ENCODE peak calls at places on chromosome 16, in ten cellular contexts. One of them, this sample, is unnamed.

GRCh38 chr16:88453621-88454314 is 688 bp downstream of the ZFPM1 start:
- DNase-seq in effector memory CD4-positive, alpha-beta T cell: no peak
- DNase-seq in right lobe of liver: no peak
- DNase-seq in ascending aorta: no peak
- DNase-seq in heart right ventricle: no peak
- DNase-seq in dorsolateral prefrontal cortex: no peak
- DNase-seq in mammary epithelial cell: peak; percentile 23
- DNase-seq in HL-60: no peak
- DNase-seq in vagina: no peak
- DNase-seq in HCT116: no peak
- DNase-seq in this sample: no peak

GRCh38 chr16:19520861-19521331 is 1.0 kb downstream of the GDE1 start:
- DNase-seq in HCT116: no peak
- DNase-seq in right lobe of liver: no peak
- DNase-seq in HL-60: peak; percentile 14
- DNase-seq in effector memory CD4-positive, alpha-beta T cell: no peak
- DNase-seq in mammary epithelial cell: peak; percentile 78
- DNase-seq in ascending aorta: no peak
- DNase-seq in heart right ventricle: no peak
- DNase-seq in dorsolateral prefrontal cortex: no peak
- DNase-seq in vagina: no peak
- DNase-seq in this sample: no peak

GRCh38 chr16:28904363-28904762 is 20.7 kb downstream of the RABEP2 start:
- DNase-seq in vagina: no peak
- DNase-seq in mammary epithelial cell: no peak
- DNase-seq in dorsolateral prefrontal cortex: no peak
- DNase-seq in effector memory CD4-positive, alpha-beta T cell: no peak
- DNase-seq in HL-60: no peak
- DNase-seq in ascending aorta: no peak
- DNase-seq in right lobe of liver: no peak
- DNase-seq in HCT116: no peak
- DNase-seq in heart right ventricle: no peak
- DNase-seq in this sample: no peak

GRCh38 chr16:86575754-86576557 is 2.4 kb upstream of the FOXL1 start:
- DNase-seq in dorsolateral prefrontal cortex: no peak
- DNase-seq in HL-60: no peak
- DNase-seq in HCT116: peak; percentile 97
- DNase-seq in effector memory CD4-positive, alpha-beta T cell: no peak
- DNase-seq in ascending aorta: peak; percentile 75
- DNase-seq in mammary epithelial cell: peak; percentile 92
- DNase-seq in heart right ventricle: peak; percentile 83
- DNase-seq in right lobe of liver: no peak
- DNase-seq in vagina: no peak
- DNase-seq in this sample: peak; percentile 63

GRCh38 chr16:11342021-11342855 is 3.0 kb upstream of the RMI2 start:
- DNase-seq in effector memory CD4-positive, alpha-beta T cell: no peak
- DNase-seq in right lobe of liver: no peak
- DNase-seq in ascending aorta: no peak
- DNase-seq in HCT116: no peak
- DNase-seq in HL-60: no peak
- DNase-seq in heart right ventricle: no peak
- DNase-seq in vagina: no peak
- DNase-seq in mammary epithelial cell: no peak
- DNase-seq in dorsolateral prefrontal cortex: no peak
- DNase-seq in this sample: no peak

GRCh38 chr16:49857423-49858181 is 1.7 kb upstream of the ZNF423 start:
- DNase-seq in ascending aorta: no peak
- DNase-seq in HL-60: peak; percentile 49
- DNase-seq in effector memory CD4-positive, alpha-beta T cell: no peak
- DNase-seq in HCT116: peak; percentile 60
- DNase-seq in mammary epithelial cell: peak; percentile 37
- DNase-seq in vagina: no peak
- DNase-seq in heart right ventricle: peak; percentile 62
- DNase-seq in right lobe of liver: peak; percentile 76
- DNase-seq in dorsolateral prefrontal cortex: no peak
- DNase-seq in this sample: peak; percentile 32

GRCh38 chr16:86517033-86517432 is 6.7 kb downstream of the FOXF1 start:
- DNase-seq in ascending aorta: no peak
- DNase-seq in heart right ventricle: no peak
- DNase-seq in HL-60: no peak
- DNase-seq in dorsolateral prefrontal cortex: no peak
- DNase-seq in vagina: no peak
- DNase-seq in mammary epithelial cell: no peak
- DNase-seq in right lobe of liver: no peak
- DNase-seq in effector memory CD4-positive, alpha-beta T cell: no peak
- DNase-seq in HCT116: no peak
- DNase-seq in this sample: no peak

GRCh38 chr16:87442581-87442966 is 50.2 kb downstream of the ZCCHC14 start:
- DNase-seq in dorsolateral prefrontal cortex: no peak
- DNase-seq in HL-60: no peak
- DNase-seq in right lobe of liver: no peak
- DNase-seq in effector memory CD4-positive, alpha-beta T cell: no peak
- DNase-seq in vagina: no peak
- DNase-seq in mammary epithelial cell: no peak
- DNase-seq in ascending aorta: no peak
- DNase-seq in heart right ventricle: no peak
- DNase-seq in HCT116: no peak
- DNase-seq in this sample: no peak

GRCh38 chr16:57347858-57348257 is 10.7 kb upstream of the CCL22 start:
- DNase-seq in dorsolateral prefrontal cortex: no peak
- DNase-seq in ascending aorta: no peak
- DNase-seq in heart right ventricle: no peak
- DNase-seq in HL-60: no peak
- DNase-seq in right lobe of liver: no peak
- DNase-seq in effector memory CD4-positive, alpha-beta T cell: no peak
- DNase-seq in HCT116: no peak
- DNase-seq in vagina: no peak
- DNase-seq in mammary epithelial cell: no peak
- DNase-seq in this sample: no peak

GRCh38 chr16:57000271-57001025 is 11.1 kb downstream of the NLRC5 start:
- DNase-seq in right lobe of liver: peak; percentile 41
- DNase-seq in effector memory CD4-positive, alpha-beta T cell: peak; percentile 17
- DNase-seq in HCT116: peak; percentile 19
- DNase-seq in ascending aorta: peak; percentile 31
- DNase-seq in mammary epithelial cell: peak; percentile 73
- DNase-seq in heart right ventricle: peak; percentile 68
- DNase-seq in HL-60: no peak
- DNase-seq in dorsolateral prefrontal cortex: no peak
- DNase-seq in vagina: no peak
- DNase-seq in this sample: no peak

GRCh38 chr16:81796035-81796434 is 16.9 kb downstream of the PLCG2 start:
- DNase-seq in HL-60: peak; percentile 63
- DNase-seq in ascending aorta: no peak
- DNase-seq in vagina: no peak
- DNase-seq in effector memory CD4-positive, alpha-beta T cell: no peak
- DNase-seq in heart right ventricle: no peak
- DNase-seq in HCT116: no peak
- DNase-seq in right lobe of liver: no peak
- DNase-seq in mammary epithelial cell: no peak
- DNase-seq in dorsolateral prefrontal cortex: no peak
- DNase-seq in this sample: no peak

GRCh38 chr16:11201498-11202259 is 54.3 kb downstream of the SOCS1 start:
- DNase-seq in vagina: no peak
- DNase-seq in mammary epithelial cell: peak; percentile 98
- DNase-seq in ascending aorta: no peak
- DNase-seq in right lobe of liver: no peak
- DNase-seq in HL-60: peak; percentile 63
- DNase-seq in dorsolateral prefrontal cortex: no peak
- DNase-seq in effector memory CD4-positive, alpha-beta T cell: no peak
- DNase-seq in HCT116: peak; percentile 86
- DNase-seq in heart right ventricle: no peak
- DNase-seq in this sample: peak; percentile 67

GRCh38 chr16:31507617-31507928 is 618 bp downstream of the RUSF1 start:
- DNase-seq in vagina: no peak
- DNase-seq in HCT116: no peak
- DNase-seq in HL-60: no peak
- DNase-seq in right lobe of liver: no peak
- DNase-seq in dorsolateral prefrontal cortex: no peak
- DNase-seq in heart right ventricle: no peak
- DNase-seq in mammary epithelial cell: peak; percentile 11
- DNase-seq in ascending aorta: no peak
- DNase-seq in effector memory CD4-positive, alpha-beta T cell: no peak
- DNase-seq in this sample: no peak

DNA sequence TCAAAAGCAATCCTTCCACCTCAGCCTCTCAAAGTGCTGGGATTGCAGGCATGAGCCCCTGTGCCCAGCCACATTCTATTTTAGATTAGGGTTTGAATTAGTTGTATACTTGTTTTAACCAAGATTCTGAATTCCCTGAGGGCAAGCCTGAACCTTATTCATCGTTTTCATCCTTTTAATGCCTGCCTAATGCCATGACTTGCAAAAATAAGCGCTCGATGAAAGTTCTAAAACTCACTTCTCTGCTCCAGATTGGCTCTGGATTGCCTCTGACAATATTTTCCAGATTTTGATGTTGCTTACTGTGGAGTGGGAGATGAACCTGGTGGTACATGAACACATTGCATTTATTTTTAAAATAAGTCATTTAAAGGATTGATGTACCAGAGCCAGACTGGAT is 90.9 kb upstream of the CACNG3 start:
- DNase-seq in ascending aorta: no peak
- DNase-seq in right lobe of liver: no peak
- DNase-seq in heart right ventricle: no peak
- DNase-seq in dorsolateral prefrontal cortex: no peak
- DNase-seq in mammary epithelial cell: no peak
- DNase-seq in HL-60: no peak
- DNase-seq in vagina: no peak
- DNase-seq in effector memory CD4-positive, alpha-beta T cell: no peak
- DNase-seq in HCT116: no peak
- DNase-seq in this sample: no peak
- H3K27me3 ChIP-seq in ascending aorta: no peaks in the 10 kb centered on the region
- H3K27me3 ChIP-seq in right lobe of liver: no peaks in the 10 kb centered on the region
- H3K27me3 ChIP-seq in heart right ventricle: peaks cover 10% of the 10 kb centered on the region
- H3K27me3 ChIP-seq in dorsolateral prefrontal cortex: no peaks in the 10 kb centered on the region
- H3K27me3 ChIP-seq in mammary epithelial cell: no peaks in the 10 kb centered on the region
- H3K27me3 ChIP-seq in HL-60: no peaks in the 10 kb centered on the region
- H3K27me3 ChIP-seq in vagina: no peaks in the 10 kb centered on the region
- H3K27me3 ChIP-seq in effector memory CD4-positive, alpha-beta T cell: no peaks in the 10 kb centered on the region
- H3K27me3 ChIP-seq in HCT116: peaks cover 20% of the 10 kb centered on the region
- H3K27me3 ChIP-seq in this sample: no peaks in the 10 kb centered on the region

DNA sequence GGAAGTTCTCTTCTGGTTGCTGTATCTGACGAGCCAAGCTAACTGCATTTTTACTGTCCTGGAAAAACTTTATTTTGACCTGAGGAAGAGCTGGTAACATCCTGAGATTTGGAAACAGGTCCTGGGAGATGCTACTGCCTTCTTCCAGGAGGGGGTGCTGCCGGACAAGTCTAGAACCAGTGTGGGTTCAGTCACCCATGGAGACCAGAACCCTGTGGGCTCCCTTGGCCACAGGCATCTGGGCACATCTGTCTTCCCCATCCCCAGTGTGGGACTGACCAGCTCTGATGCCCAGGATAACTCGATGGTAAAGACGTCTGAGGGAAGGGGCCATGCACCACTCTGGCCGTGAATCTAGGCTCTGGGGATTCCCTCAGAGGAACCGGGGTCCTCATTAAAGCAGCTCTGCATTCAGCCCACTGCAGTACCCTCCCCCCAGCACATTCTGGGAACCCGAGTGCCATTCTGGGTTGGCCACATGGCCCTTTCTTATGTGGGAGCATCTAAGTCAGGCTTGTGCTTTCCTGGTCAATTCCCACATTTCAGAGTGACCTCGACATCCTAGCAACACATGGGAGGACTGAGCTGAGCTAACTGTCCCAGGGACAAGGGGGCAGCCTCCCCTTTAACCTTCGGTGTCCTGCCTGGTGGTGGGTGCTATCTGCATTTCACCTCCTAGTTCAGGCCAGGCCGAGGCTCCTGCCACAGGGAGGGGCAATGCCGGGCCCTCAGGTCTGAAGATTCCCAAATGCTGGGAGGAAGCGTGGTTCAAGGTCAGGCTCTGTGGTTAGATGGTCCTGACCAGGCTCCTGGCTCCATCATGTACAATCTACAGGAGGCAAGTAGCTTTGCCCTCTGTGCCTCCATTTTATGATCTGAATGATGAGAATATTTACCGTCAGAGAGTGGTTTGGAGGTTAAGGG is 6.4 kb downstream of the C16orf86 start:
- DNase-seq in mammary epithelial cell: peak; percentile 39
- DNase-seq in effector memory CD4-positive, alpha-beta T cell: no peak
- DNase-seq in ascending aorta: no peak
- DNase-seq in right lobe of liver: peak; percentile 79
- DNase-seq in HCT116: peak; percentile 42
- DNase-seq in vagina: peak; percentile 81
- DNase-seq in HL-60: peak; percentile 84
- DNase-seq in heart right ventricle: peak; percentile 66
- DNase-seq in dorsolateral prefrontal cortex: peak; percentile 76
- DNase-seq in this sample: peak; percentile 72
- H3K27me3 ChIP-seq in mammary epithelial cell: no peaks in the 10 kb centered on the region
- H3K27me3 ChIP-seq in effector memory CD4-positive, alpha-beta T cell: no peaks in the 10 kb centered on the region
- H3K27me3 ChIP-seq in ascending aorta: no peaks in the 10 kb centered on the region
- H3K27me3 ChIP-seq in right lobe of liver: no peaks in the 10 kb centered on the region
- H3K27me3 ChIP-seq in HCT116: no peaks in the 10 kb centered on the region
- H3K27me3 ChIP-seq in vagina: no peaks in the 10 kb centered on the region
- H3K27me3 ChIP-seq in HL-60: no peaks in the 10 kb centered on the region
- H3K27me3 ChIP-seq in heart right ventricle: no peaks in the 10 kb centered on the region
- H3K27me3 ChIP-seq in dorsolateral prefrontal cortex: no peaks in the 10 kb centered on the region
- H3K27me3 ChIP-seq in this sample: no peaks in the 10 kb centered on the region

DNA sequence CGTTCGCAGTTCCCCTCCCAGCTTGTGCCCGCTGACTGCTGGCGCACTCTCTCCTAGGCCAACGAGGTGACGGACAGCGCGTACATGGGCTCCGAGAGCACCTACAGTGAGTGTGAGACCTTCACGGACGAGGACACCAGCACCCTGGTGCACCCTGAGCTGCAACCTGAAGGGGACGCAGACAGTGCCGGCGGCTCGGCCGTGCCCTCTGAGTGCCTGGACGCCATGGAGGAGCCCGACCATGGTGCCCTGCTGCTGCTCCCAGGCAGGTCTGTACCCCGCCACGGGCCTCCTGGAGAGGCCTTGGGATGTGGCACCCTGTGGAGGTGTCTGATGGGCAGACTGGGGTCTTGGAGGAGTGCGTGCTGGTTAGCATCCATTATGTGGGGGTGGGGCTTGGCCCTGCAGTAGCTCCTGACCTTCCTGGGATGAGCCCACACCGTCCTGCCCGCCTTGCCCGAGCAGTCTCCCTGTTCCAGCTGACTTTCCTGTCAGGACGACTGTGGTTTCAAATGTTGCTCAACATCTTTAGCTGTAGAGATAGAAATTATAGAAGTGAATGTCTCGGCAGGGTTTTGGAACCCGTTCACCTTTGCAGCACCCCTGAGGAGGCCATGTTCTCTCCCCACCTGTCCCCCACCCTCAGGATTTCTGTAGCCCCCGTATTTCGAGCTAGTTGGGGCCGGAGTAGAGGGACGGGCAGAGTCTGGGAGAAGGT is 44.9 kb upstream of the CAPN15 start:
- DNase-seq in ascending aorta: no peak
- DNase-seq in HL-60: no peak
- DNase-seq in heart right ventricle: no peak
- DNase-seq in effector memory CD4-positive, alpha-beta T cell: no peak
- DNase-seq in right lobe of liver: no peak
- DNase-seq in vagina: no peak
- DNase-seq in dorsolateral prefrontal cortex: no peak
- DNase-seq in HCT116: no peak
- DNase-seq in mammary epithelial cell: no peak
- DNase-seq in this sample: no peak
- H3K27me3 ChIP-seq in ascending aorta: no peaks in the 10 kb centered on the region
- H3K27me3 ChIP-seq in HL-60: no peaks in the 10 kb centered on the region
- H3K27me3 ChIP-seq in heart right ventricle: no peaks in the 10 kb centered on the region
- H3K27me3 ChIP-seq in effector memory CD4-positive, alpha-beta T cell: no peaks in the 10 kb centered on the region
- H3K27me3 ChIP-seq in right lobe of liver: no peaks in the 10 kb centered on the region
- H3K27me3 ChIP-seq in vagina: no peaks in the 10 kb centered on the region
- H3K27me3 ChIP-seq in dorsolateral prefrontal cortex: no peaks in the 10 kb centered on the region
- H3K27me3 ChIP-seq in HCT116: no peaks in the 10 kb centered on the region
- H3K27me3 ChIP-seq in mammary epithelial cell: no peaks in the 10 kb centered on the region
- H3K27me3 ChIP-seq in this sample: no peaks in the 10 kb centered on the region

GRCh38 chr16:85259831-85260165 is 147.5 kb upstream of the CIBAR2 start:
- DNase-seq in ascending aorta: no peak
- DNase-seq in right lobe of liver: no peak
- DNase-seq in HL-60: no peak
- DNase-seq in mammary epithelial cell: no peak
- DNase-seq in dorsolateral prefrontal cortex: no peak
- DNase-seq in heart right ventricle: no peak
- DNase-seq in HCT116: no peak
- DNase-seq in effector memory CD4-positive, alpha-beta T cell: no peak
- DNase-seq in vagina: no peak
- DNase-seq in this sample: no peak
- H3K27me3 ChIP-seq in ascending aorta: no peaks in the 10 kb centered on the region
- H3K27me3 ChIP-seq in right lobe of liver: no peaks in the 10 kb centered on the region
- H3K27me3 ChIP-seq in HL-60: peaks cover 29% of the 10 kb centered on the region
- H3K27me3 ChIP-seq in mammary epithelial cell: no peaks in the 10 kb centered on the region
- H3K27me3 ChIP-seq in dorsolateral prefrontal cortex: no peaks in the 10 kb centered on the region
- H3K27me3 ChIP-seq in heart right ventricle: no peaks in the 10 kb centered on the region
- H3K27me3 ChIP-seq in HCT116: no peaks in the 10 kb centered on the region
- H3K27me3 ChIP-seq in effector memory CD4-positive, alpha-beta T cell: peaks cover 5% of the 10 kb centered on the region
- H3K27me3 ChIP-seq in vagina: no peaks in the 10 kb centered on the region
- H3K27me3 ChIP-seq in this sample: no peaks in the 10 kb centered on the region